ENCODE peak calls at places on chromosomes 5 and 9, in nine cellular contexts. W is CD8-positive, alpha-beta T cell; X is cardiac muscle cell; H is right atrium auricular region; J is PC-3; O is heart right ventricle; U is CD8-positive, alpha-beta memory T cell; T is pancreas; L is left lung. B is an unnamed sample.

GRCh38 chr9:131080589-131080988 is 15.7 kb upstream of the AIF1L start:
- DNase-seq in H (no peak), W (no peak), O (no peak), X (no peak), U (no peak), T (no peak), L (no peak), J (peak; percentile 46), B (no peak)

GRCh38 chr5:61460471-61460870 is 128.4 kb downstream of the ZSWIM6 start:
- DNase-seq in X (no peak), U (no peak), O (no peak), T (no peak), J (no peak), H (no peak), L (no peak), W (no peak), B (no peak)

GRCh38 chr9:108477538-108478006 is 378.2 kb downstream of the ACTL7B start:
- DNase-seq in W (no peak), J (peak; percentile 93), H (no peak), L (no peak), U (no peak), X (peak; percentile 76), O (no peak), T (no peak), B (no peak)

GRCh38 chr5:1298723-1299510 is 4.0 kb upstream of the TERT start:
- DNase-seq in T (no peak), L (peak; percentile 59), U (no peak), H (no peak), J (no peak), O (no peak), X (no peak), W (no peak), B (no peak)

GRCh38 chr5:53031695-53032096 is 42.5 kb downstream of the ITGA2 start:
- DNase-seq in J (peak; percentile 55), H (no peak), X (peak; percentile 81), T (no peak), W (no peak), L (no peak), O (no peak), U (no peak), B (peak; percentile 68)

GRCh38 chr9:16138961-16139441 is 586.2 kb downstream of the CCDC171 start:
- DNase-seq in O (peak; percentile 33), U (no peak), X (peak; percentile 86), J (peak; percentile 9), L (no peak), H (peak; percentile 74), W (no peak), T (no peak), B (no peak)

GRCh38 chr5:36666986-36667385 is 60.6 kb downstream of the SLC1A3 start:
- DNase-seq in T (no peak), L (no peak), H (no peak), J (peak; percentile 20), X (no peak), O (no peak), W (no peak), U (no peak), B (no peak)

GRCh38 chr9:27118916-27119315 is 9.9 kb downstream of the TEK start:
- DNase-seq in X (no peak), L (no peak), J (peak; percentile 57), W (no peak), T (no peak), U (no peak), O (no peak), H (no peak), B (no peak)

GRCh38 chr5:32100230-32100629 is 73.9 kb downstream of the GOLPH3 start:
- DNase-seq in W (no peak), J (no peak), U (no peak), X (peak; percentile 16), H (no peak), T (no peak), L (no peak), O (no peak), B (no peak)

GRCh38 chr9:94908583-94909249 is 182.2 kb downstream of the AOPEP start:
- DNase-seq in L (no peak), U (no peak), W (no peak), T (no peak), J (no peak), X (no peak), O (no peak), H (peak; percentile 58), B (no peak)

GRCh38 chr5:11261226-11261625 is 500.2 kb upstream of the DAP start:
- DNase-seq in J (no peak), H (no peak), W (no peak), X (no peak), U (no peak), O (no peak), T (no peak), L (no peak), B (no peak)

GRCh38 chr5:151075698-151076331 is 5.0 kb downstream of the TNIP1 start:
- DNase-seq in L (peak; percentile 83), X (no peak), H (no peak), O (no peak), J (peak; percentile 93), U (no peak), T (peak; percentile 82), W (no peak), B (no peak)

GRCh38 chr9:129378241-129378661 is 200.2 kb upstream of the IER5L start:
- DNase-seq in T (no peak), X (no peak), O (no peak), U (no peak), W (no peak), H (no peak), L (peak; percentile 67), J (no peak), B (no peak)

GRCh38 chr5:39109616-39110015 is 35.4 kb upstream of the RICTOR start:
- DNase-seq in U (no peak), X (no peak), W (no peak), T (no peak), O (no peak), L (no peak), J (peak; percentile 24), H (no peak), B (no peak)

GRCh38 chr9:95816716-95817115 is 58.8 kb upstream of the ERCC6L2 start:
- DNase-seq in O (no peak), H (no peak), J (peak; percentile 43), W (no peak), U (no peak), X (no peak), T (no peak), L (no peak), B (no peak)

GRCh38 chr5:64339776-64340175 is 166.0 kb upstream of the RGS7BP start:
- DNase-seq in L (no peak), T (no peak), J (peak; percentile 28), W (no peak), O (no peak), X (no peak), H (no peak), U (no peak), B (no peak)

GRCh38 chr9:97502984-97503861 is 1.8 kb downstream of the TMOD1 start:
- DNase-seq in J (no peak), X (no peak), T (peak; percentile 25), O (no peak), L (peak; percentile 29), U (no peak), W (no peak), H (no peak), B (no peak)
- H3K4me1 ChIP-seq in J (no peaks in the 10 kb centered on the region), X (peaks cover 32% of the 10 kb centered on the region), T (peaks cover 7% of the 10 kb centered on the region), O (peaks cover 39% of the 10 kb centered on the region), L (peaks cover 15% of the 10 kb centered on the region), U (peaks cover 8% of the 10 kb centered on the region), W (peaks cover 8% of the 10 kb centered on the region), H (peaks cover 62% of the 10 kb centered on the region), B (no peaks in the 10 kb centered on the region)

DNA sequence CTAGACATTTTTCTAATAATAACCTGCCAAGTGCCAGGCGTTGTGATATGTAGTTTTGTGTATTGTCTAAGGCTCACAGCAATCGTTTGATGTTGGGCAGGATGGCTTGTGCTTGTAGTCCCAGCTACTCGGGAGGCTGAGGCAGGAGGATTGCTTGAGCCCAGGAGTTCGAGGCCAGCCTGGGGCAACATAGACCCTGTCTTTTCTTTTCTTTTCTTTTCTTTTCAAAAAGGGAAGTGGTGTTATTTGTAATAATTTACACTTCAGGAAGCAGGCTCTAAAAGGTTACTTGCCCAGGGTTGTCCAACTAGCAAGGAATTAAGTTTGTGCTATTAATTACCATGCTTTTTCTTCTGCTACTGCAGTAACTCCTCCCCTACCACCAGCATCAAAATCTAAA is 3.2 kb downstream of the ZNF131 start:
- DNase-seq in H (no peak), W (no peak), X (no peak), T (no peak), O (no peak), U (no peak), J (no peak), L (no peak), B (no peak)
- H3K4me1 ChIP-seq in H (peaks cover 33% of the 10 kb centered on the region), W (peaks cover 49% of the 10 kb centered on the region), X (peaks cover 16% of the 10 kb centered on the region), T (peaks cover 8% of the 10 kb centered on the region), O (peaks cover 23% of the 10 kb centered on the region), U (peaks cover 60% of the 10 kb centered on the region), J (peaks cover 27% of the 10 kb centered on the region), L (peaks cover 16% of the 10 kb centered on the region), B (peaks cover 27% of the 10 kb centered on the region)

GRCh38 chr9:72355153-72355552 is 9.9 kb downstream of the ZFAND5 start:
- DNase-seq in J (no peak), X (no peak), O (no peak), W (no peak), L (no peak), U (no peak), H (no peak), T (no peak), B (no peak)

GRCh38 chr9:72353455-72354116 is 11.4 kb downstream of the ZFAND5 start:
- DNase-seq in X (no peak), O (no peak), T (no peak), U (no peak), H (no peak), J (no peak), L (no peak), W (no peak), B (no peak)

GRCh38 chr9:72356019-72356653 is 8.9 kb downstream of the ZFAND5 start:
- DNase-seq in L (no peak), X (peak; percentile 48), O (no peak), T (no peak), J (no peak), U (no peak), H (no peak), W (no peak), B (no peak)

GRCh38 chr9:72352911-72353388 is 12.1 kb downstream of the ZFAND5 start:
- DNase-seq in T (no peak), X (no peak), W (no peak), L (no peak), U (no peak), O (no peak), H (no peak), J (no peak), B (no peak)

GRCh38 chr9:72354704-72355103 is 10.3 kb downstream of the ZFAND5 start:
- DNase-seq in O (no peak), U (no peak), W (no peak), X (no peak), L (no peak), H (no peak), T (no peak), J (no peak), B (no peak)
- H3K4me1 ChIP-seq in O (peaks cover 43% of the 10 kb centered on the region), U (peaks cover 14% of the 10 kb centered on the region), W (peaks cover 19% of the 10 kb centered on the region), X (peaks cover 23% of the 10 kb centered on the region), L (peaks cover 23% of the 10 kb centered on the region), H (peaks cover 39% of the 10 kb centered on the region), T (peaks cover 30% of the 10 kb centered on the region), J (peaks cover 20% of the 10 kb centered on the region), B (peaks cover 6% of the 10 kb centered on the region)

DNA sequence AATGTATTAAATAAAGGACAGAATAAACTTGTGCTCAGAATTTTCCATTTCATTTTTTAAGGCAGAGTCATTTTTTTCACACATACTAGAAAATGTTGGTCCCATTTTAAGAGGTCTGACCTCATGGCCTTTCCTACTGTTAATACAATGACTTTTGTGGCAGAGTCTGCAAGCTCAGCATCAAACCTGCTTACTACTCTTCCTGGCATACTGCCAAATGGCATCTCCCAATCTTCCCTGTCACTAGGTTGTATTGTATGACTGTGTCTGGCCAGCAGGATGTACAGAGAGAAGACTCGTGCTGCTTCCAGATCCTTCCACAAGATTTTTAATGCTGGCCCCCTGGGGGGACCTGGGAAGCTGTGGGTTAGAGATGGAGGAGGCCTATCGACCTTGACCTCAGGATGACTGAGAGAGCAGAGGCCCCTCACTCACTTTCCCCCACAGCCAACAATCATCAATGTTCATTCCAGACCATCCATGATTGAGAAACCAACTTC is 64.7 kb downstream of the BARX1 start:
- DNase-seq in H (peak; percentile 48), T (peak; percentile 3), J (no peak), L (no peak), U (no peak), W (no peak), X (no peak), O (no peak), B (no peak)
- H3K4me1 ChIP-seq in H (no peaks in the 10 kb centered on the region), T (peaks cover 11% of the 10 kb centered on the region), J (no peaks in the 10 kb centered on the region), L (no peaks in the 10 kb centered on the region), U (no peaks in the 10 kb centered on the region), W (no peaks in the 10 kb centered on the region), X (no peaks in the 10 kb centered on the region), O (no peaks in the 10 kb centered on the region), B (no peaks in the 10 kb centered on the region)

B was measured in naive thymus-derived CD4-positive, alpha-beta T cell.